ENCODE peak calls at places on chromosomes 13 and 19, in ten cellular contexts. Y is omental fat pad, E is GM12878, L is heart right ventricle, W is WERI-Rb-1, P is A549, S is CD14-positive monocyte, O is fibroblast of mammary gland, M is kidney epithelial cell, Z is psoas muscle. K is an unnamed sample.
A peak's percentile ranks its signal among the peaks of the same experiment; 100 is the strongest.

GRCh38 chr19:29446331-29446730 is 79.5 kb upstream of the VSTM2B start:
- DNase-seq in M (no peak), Y (no peak), S (no peak), L (no peak), W (no peak), E (no peak), Z (no peak), P (no peak), O (no peak), K (no peak)

GRCh38 chr13:30431269-30431950 is 9.1 kb downstream of the UBE2L5 start:
- DNase-seq in W (no peak), Y (no peak), L (no peak), Z (no peak), S (no peak), O (peak; percentile 57), E (no peak), M (no peak), P (peak; percentile 18), K (peak; percentile 22)

GRCh38 chr13:75223981-75224742 is 257.8 kb downstream of the TBC1D4 start:
- DNase-seq in Z (no peak), O (no peak), M (no peak), S (no peak), E (no peak), W (no peak), Y (no peak), P (no peak), L (no peak), K (no peak)

GRCh38 chr19:47096721-47097120 is 16.9 kb downstream of the ZC3H4 start:
- DNase-seq in W (peak; percentile 30), L (no peak), E (no peak), P (no peak), O (no peak), Y (no peak), Z (peak; percentile 77), M (no peak), S (no peak), K (no peak)

GRCh38 chr19:28908941-28909340 is 304.0 kb downstream of the UQCRFS1 start:
- DNase-seq in S (no peak), Z (no peak), L (no peak), M (no peak), P (no peak), Y (no peak), W (no peak), E (no peak), O (no peak), K (no peak)

GRCh38 chr19:49151339-49152217 is 3.6 kb downstream of the HRC start:
- DNase-seq in M (no peak), P (peak; percentile 87), O (peak; percentile 23), Y (no peak), Z (peak; percentile 93), E (no peak), W (peak; percentile 70), L (peak; percentile 70), S (no peak), K (no peak)

GRCh38 chr13:108609353-108609752 is 20.1 kb upstream of the MYO16 start:
- DNase-seq in P (peak; percentile 6), M (no peak), L (no peak), Y (no peak), E (no peak), Z (no peak), W (no peak), O (peak; percentile 45), S (no peak), K (peak; percentile 53)

GRCh38 chr13:114056205-114057013 is 76.0 kb downstream of the RASA3 start:
- DNase-seq in S (no peak), P (no peak), O (no peak), M (no peak), Y (no peak), E (no peak), L (no peak), Z (no peak), W (no peak), K (no peak)

GRCh38 chr19:28500982-28501633 is 711.8 kb downstream of the UQCRFS1 start:
- DNase-seq in L (no peak), E (no peak), O (no peak), S (peak; percentile 49), M (no peak), Z (no peak), P (no peak), W (no peak), Y (no peak), K (no peak)

GRCh38 chr19:28351761-28352160 is 861.2 kb downstream of the UQCRFS1 start:
- DNase-seq in O (peak; percentile 36), W (no peak), P (no peak), Z (no peak), S (no peak), M (no peak), Y (no peak), L (no peak), E (no peak), K (peak; percentile 1)

GRCh38 chr19:31054430-31054829 is 294.8 kb downstream of the TSHZ3 start:
- DNase-seq in L (no peak), W (peak; percentile 80), O (peak; percentile 72), Z (no peak), S (no peak), E (no peak), Y (no peak), P (peak; percentile 28), M (peak; percentile 25), K (peak; percentile 74)

GRCh38 chr13:33446821-33447481 is 161.4 kb upstream of the STARD13 start:
- DNase-seq in S (no peak), Y (no peak), O (no peak), L (no peak), P (no peak), Z (no peak), W (no peak), M (no peak), E (no peak), K (no peak)

GRCh38 chr13:33435207-33435606 is 149.7 kb upstream of the STARD13 start:
- DNase-seq in S (no peak), Y (no peak), Z (no peak), O (no peak), M (no peak), W (no peak), P (no peak), E (no peak), L (no peak), K (no peak)

GRCh38 chr13:33445024-33445423 is 159.5 kb upstream of the STARD13 start:
- DNase-seq in P (no peak), W (no peak), E (no peak), Z (no peak), M (no peak), Y (no peak), L (no peak), S (no peak), O (no peak), K (no peak)

GRCh38 chr13:33445476-33445875 is 159.9 kb upstream of the STARD13 start:
- DNase-seq in L (no peak), Y (no peak), O (no peak), E (no peak), P (no peak), W (no peak), M (no peak), Z (no peak), S (no peak), K (no peak)

DNA sequence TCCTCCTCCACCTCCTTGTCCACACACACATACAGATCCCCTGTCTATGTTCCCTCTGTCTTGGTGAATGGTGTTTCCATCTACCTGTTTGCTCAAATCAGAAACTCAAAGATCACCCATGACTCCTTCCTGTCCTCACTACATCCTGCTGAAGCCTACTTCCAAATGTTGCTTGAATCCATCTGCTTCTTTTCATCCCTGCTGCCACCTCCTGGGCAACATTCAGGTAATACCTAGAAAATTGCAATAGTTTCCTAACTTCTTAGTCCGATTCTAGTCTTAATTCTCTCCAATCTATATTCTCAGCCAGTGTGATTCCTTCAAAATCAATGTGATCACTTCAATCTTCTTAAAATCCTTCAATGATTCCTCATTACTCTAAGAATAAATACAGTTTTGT is 155.5 kb upstream of the STARD13 start:
- DNase-seq in W (peak; percentile 23), E (no peak), Y (no peak), Z (no peak), O (peak; percentile 48), P (peak; percentile 3), L (no peak), M (no peak), S (no peak), K (peak; percentile 31)
- TF ChIP-seq CTCF in W (no peak), E (no peak), Y (no peak), Z (no peak), O (peak; percentile 30), P (peak; percentile 18), L (no peak), M (peak; percentile 42), S (no peak), K (peak; percentile 39)

DNA sequence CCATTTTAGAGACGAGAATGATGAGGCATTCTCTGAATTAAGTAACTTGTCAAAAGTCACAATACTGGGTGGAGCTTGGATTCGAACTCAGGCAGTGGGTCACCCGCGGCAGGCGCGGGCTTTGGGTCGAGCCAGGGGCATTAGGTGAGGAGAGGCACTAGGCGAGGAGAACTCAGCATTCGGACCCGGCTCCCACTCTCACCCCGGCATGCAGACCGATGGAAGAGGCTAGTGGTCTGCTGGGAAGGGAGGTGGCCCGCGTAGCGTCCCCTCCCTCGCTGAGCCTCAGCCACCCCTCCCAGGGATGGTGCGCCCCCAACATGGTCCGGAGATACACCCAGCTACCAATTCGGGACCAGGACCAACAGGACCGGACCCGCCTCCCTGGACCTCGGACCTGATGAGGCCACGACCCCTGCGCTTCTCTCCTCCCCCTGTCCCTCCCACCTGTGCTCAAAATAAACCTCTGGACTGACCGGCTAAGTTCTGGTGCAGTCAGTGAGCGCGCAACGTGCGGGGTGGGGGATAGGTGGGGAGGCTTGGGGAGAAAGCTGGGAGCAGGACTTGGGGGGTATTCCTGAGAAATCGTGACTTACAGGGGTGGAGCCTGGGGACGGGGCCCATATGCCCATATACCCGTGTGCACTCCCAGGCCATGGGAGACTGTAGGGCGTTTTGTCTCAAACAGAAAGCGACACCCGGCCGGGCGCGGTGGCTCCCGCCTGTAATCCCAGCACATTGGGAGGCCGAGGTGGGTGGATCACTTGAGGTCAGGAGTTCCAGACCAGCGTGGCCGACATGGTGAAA is 1.3 kb upstream of the SNAPC2 start:
- DNase-seq in O (no peak), Z (no peak), M (no peak), L (no peak), E (no peak), S (peak; percentile 42), P (no peak), Y (no peak), W (peak; percentile 30), K (no peak)
- TF ChIP-seq CTCF in O (no peak), Z (no peak), M (no peak), L (no peak), E (no peak), S (no peak), P (no peak), Y (no peak), W (no peak), K (no peak)

GRCh38 chr13:49494645-49495044 is 1.1 kb upstream of the PHF11 start:
- DNase-seq in L (no peak), M (no peak), P (no peak), S (no peak), E (no peak), Y (no peak), Z (no peak), W (no peak), O (no peak), K (no peak)
- TF ChIP-seq CTCF in L (no peak), M (no peak), P (peak; percentile 6), S (no peak), E (peak; percentile 12), Y (no peak), Z (no peak), W (no peak), O (no peak), K (no peak)

DNA sequence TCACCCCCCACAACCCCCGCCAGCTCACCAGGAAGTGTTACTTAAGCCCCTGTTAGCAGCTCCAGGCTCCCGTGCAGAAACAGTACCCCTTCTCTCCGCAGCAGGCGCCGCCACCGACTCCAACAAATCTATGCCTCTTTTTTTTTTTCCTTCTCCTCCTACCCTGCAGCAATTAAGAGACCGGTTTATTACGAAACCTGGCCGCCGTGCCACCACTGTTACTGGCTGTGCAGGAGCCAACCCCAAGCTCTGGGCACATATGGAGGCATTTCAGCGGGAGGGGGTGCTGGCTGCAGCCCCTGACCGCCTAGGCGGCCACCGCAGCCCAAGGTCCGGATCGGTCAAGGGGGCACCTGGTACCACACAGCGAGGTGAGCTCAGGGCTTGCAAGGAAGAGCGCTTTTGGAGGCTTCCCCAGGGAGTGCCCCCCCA is 2.4 kb downstream of the GADD45B start:
- DNase-seq in Z (peak; percentile 86), E (no peak), L (peak; percentile 53), W (no peak), Y (peak; percentile 55), S (peak; percentile 76), P (no peak), M (no peak), O (peak; percentile 72), K (peak; percentile 71)
- TF ChIP-seq CTCF in Z (no peak), E (peak; percentile 20), L (no peak), W (no peak), Y (no peak), S (peak; percentile 22), P (no peak), M (peak; percentile 20), O (peak; percentile 13), K (peak; percentile 17)